ENCODE peak calls at places on chromosomes 1 and 21, in four cellular contexts. K is GM12891, P is GM12878, Q is K562. C is an unnamed sample.

GRCh38 chr21:45300786-45301520 is 13.3 kb upstream of the POFUT2 start:
- DNase-seq in K (no peak), Q (no peak), P (no peak), C (no peak)

GRCh38 chr1:67760030-67760821 is 73.0 kb downstream of the GNG12 start:
- DNase-seq in K (peak; percentile 35), Q (peak; percentile 84), P (peak; percentile 90), C (peak; percentile 48)

GRCh38 chr21:36385233-36385908 is at the start of gene CHAF1B:
- DNase-seq in Q (peak; percentile 89), P (no peak), K (peak; percentile 91), C (peak; percentile 62)

GRCh38 chr1:186374313-186375151 is 521 bp downstream of the TPR start:
- DNase-seq in K (no peak), P (peak; percentile 19), Q (peak; percentile 82), C (peak; percentile 41)

GRCh38 chr1:201904579-201904978 is 15.9 kb downstream of the SHISA4 start:
- DNase-seq in K (no peak), P (no peak), Q (no peak), C (no peak)

GRCh38 chr1:40362699-40363098 is 10.8 kb upstream of the SMAP2 start:
- DNase-seq in K (no peak), P (no peak), Q (no peak), C (no peak)

GRCh38 chr1:41920658-41921057 is 1.9 kb upstream of the HIVEP3 start:
- DNase-seq in K (no peak), P (no peak), Q (no peak), C (no peak)

GRCh38 chr1:228156941-228157351 is 7.2 kb downstream of the GJC2 start:
- DNase-seq in K (no peak), P (no peak), Q (no peak), C (no peak)

GRCh38 chr1:203465146-203465798 is 10.3 kb upstream of the PRELP start:
- DNase-seq in Q (no peak), P (no peak), K (no peak), C (no peak)

DNA sequence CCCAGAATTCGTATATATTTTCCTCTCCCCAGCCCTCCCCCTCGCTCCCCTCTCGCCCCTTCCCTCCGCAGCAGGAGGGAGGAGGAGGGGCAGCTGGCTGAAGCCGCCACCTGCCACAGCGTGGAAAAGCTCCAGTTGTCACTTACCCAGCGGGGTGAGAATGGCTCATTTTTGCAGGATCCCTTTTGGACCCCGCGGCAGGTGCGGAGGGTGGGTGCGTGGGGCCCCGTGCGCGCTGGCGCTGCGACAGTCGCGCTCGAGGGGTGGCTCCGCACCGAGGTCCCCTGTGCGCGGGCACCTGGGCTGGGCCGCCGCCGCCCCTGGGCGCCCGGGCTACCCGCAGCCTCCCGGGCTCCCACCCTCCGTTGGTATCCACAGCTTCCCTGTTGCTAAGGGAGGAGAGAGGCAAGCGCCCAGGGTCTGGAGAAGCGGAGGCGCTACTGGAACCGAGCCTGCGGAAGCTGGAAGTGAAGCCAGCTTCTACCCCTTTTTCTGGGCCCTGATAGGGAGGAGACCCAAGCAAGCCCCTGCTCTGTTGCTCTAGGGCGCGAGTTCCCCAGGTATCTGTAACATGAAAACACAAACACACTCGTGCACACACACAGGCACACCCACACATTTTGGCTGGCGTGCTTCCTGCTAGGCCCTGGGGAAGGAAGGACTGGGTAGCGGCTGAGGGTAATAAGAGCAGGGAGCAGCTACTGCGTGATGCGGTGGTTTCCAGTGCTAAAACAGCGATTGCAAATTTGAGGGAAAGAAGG is at the start of gene ERICH3:
- DNase-seq in K (no peak), Q (no peak), P (no peak), C (no peak)
- TF ChIP-seq SPI1 in K (no peak), Q (no peak), P (no peak), C (no peak)

DNA sequence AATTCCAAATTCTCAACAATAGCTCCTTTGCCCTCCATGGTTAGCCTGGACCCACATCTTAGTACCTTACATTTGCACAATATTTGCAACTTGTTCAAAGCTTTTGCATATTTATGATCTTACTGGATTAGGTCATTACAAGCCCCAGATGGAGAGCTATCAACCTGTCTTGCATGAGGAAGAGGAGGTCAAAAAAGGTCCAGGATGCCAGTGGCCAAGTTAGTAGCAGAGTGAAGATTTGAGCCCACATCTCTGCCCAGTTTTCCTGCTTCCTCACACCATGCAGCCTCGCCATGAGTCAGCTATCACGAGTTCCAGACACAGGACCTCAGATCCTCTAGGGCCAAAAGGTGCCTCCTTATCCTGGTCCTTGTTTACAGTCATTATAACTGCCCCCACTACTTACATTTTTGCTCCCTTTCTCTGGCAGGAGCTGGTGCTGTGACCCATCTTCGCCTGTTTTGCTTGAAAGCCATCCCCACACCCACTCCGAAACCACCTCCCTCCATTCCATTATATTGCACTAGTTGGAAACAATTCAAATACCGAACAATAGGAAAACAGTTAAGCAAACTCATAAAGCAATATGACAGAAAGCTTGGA is 5.0 kb upstream of the AHCYL1 start:
- DNase-seq in K (no peak), Q (peak; percentile 88), P (no peak), C (no peak)
- TF ChIP-seq SPI1 in K (no peak), Q (peak; percentile 27), P (no peak), C (no peak)

GRCh38 chr1:240217398-240217797 is 125.7 kb downstream of the FMN2 start:
- DNase-seq in K (no peak), Q (no peak), P (no peak), C (no peak)
- TF ChIP-seq SPI1 in K (no peak), Q (no peak), P (no peak), C (no peak)

GRCh38 chr1:29413661-29414060 is 177.3 kb downstream of the PTPRU start:
- DNase-seq in K (no peak), Q (no peak), P (no peak), C (no peak)

GRCh38 chr1:29412591-29412990 is 176.3 kb downstream of the PTPRU start:
- DNase-seq in K (no peak), Q (no peak), P (no peak), C (no peak)

GRCh38 chr1:29409616-29410015 is 173.3 kb downstream of the PTPRU start:
- DNase-seq in P (no peak), K (no peak), Q (no peak), C (no peak)

GRCh38 chr1:29408831-29409605 is 172.7 kb downstream of the PTPRU start:
- DNase-seq in Q (no peak), P (no peak), K (no peak), C (no peak)

GRCh38 chr1:29410476-29410875 is 174.2 kb downstream of the PTPRU start:
- DNase-seq in Q (no peak), P (no peak), K (no peak), C (no peak)
- TF ChIP-seq SPI1 in Q (no peak), P (no peak), K (no peak), C (no peak)

DNA sequence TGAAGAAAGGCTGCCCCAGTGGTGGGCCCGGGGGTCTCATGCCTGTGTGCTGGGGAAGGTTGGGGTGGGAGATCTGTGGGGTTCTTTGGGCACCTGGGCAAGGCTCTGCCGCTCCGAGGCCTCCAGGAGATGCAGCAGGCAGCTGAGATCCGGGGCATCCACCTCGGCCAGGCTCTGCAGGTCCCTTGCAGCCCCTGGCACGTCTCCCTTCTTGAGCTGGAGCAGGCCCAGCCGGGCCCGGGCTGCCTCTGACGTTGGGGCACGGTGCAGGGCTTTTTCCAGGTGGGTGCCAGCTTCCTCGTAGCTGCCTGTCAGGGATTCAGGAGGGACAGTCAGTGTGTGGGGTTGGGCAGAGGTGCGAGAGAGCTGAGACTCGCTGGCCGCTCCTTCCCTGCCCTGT is 11.4 kb upstream of the MMEL1 start:
- DNase-seq in P (no peak), K (no peak), Q (no peak), C (no peak)
- TF ChIP-seq SPI1 in P (no peak), K (no peak), Q (no peak), C (no peak)